ENCODE peak calls at places on chromosomes 13 and 19, in six cellular contexts. One of them, this sample, is unnamed.

GRCh38 chr13:74466015-74466414 is 331.8 kb upstream of the KLF12 start:
- DNase-seq in kidney tubule cell: no peak
- DNase-seq in NCI-H1092: no peak
- DNase-seq in fibroblast of gingiva: no peak
- DNase-seq in SJSA1: no peak
- DNase-seq in left colon: no peak
- DNase-seq in this sample: no peak

GRCh38 chr19:46265217-46265828 is 31.5 kb upstream of the HIF3A start:
- DNase-seq in kidney tubule cell: peak; percentile 89
- DNase-seq in NCI-H1092: peak; percentile 39
- DNase-seq in fibroblast of gingiva: peak; percentile 60
- DNase-seq in SJSA1: peak; percentile 81
- DNase-seq in left colon: peak; percentile 54
- DNase-seq in this sample: peak; percentile 65

GRCh38 chr19:5387472-5387871 is 46.9 kb upstream of the PTPRS start:
- DNase-seq in kidney tubule cell: no peak
- DNase-seq in NCI-H1092: no peak
- DNase-seq in fibroblast of gingiva: no peak
- DNase-seq in SJSA1: no peak
- DNase-seq in left colon: no peak
- DNase-seq in this sample: no peak

GRCh38 chr19:35556846-35557538 is 6.5 kb downstream of the ATP4A start:
- DNase-seq in kidney tubule cell: no peak
- DNase-seq in NCI-H1092: no peak
- DNase-seq in fibroblast of gingiva: no peak
- DNase-seq in SJSA1: no peak
- DNase-seq in left colon: no peak
- DNase-seq in this sample: no peak

GRCh38 chr13:51125495-51126226 is 14.6 kb upstream of the C13orf42 start:
- DNase-seq in kidney tubule cell: peak; percentile 76
- DNase-seq in NCI-H1092: peak; percentile 51
- DNase-seq in fibroblast of gingiva: peak; percentile 45
- DNase-seq in SJSA1: no peak
- DNase-seq in left colon: peak; percentile 46
- DNase-seq in this sample: peak; percentile 29

GRCh38 chr13:71290963-71291937 is 575.8 kb downstream of the DACH1 start:
- DNase-seq in kidney tubule cell: peak; percentile 87
- DNase-seq in NCI-H1092: peak; percentile 20
- DNase-seq in fibroblast of gingiva: peak; percentile 69
- DNase-seq in SJSA1: peak; percentile 46
- DNase-seq in left colon: peak; percentile 33
- DNase-seq in this sample: peak; percentile 14

GRCh38 chr19:19745496-19746285 is 12.8 kb upstream of the ZNF14 start:
- DNase-seq in kidney tubule cell: no peak
- DNase-seq in NCI-H1092: no peak
- DNase-seq in fibroblast of gingiva: no peak
- DNase-seq in SJSA1: no peak
- DNase-seq in left colon: no peak
- DNase-seq in this sample: no peak

GRCh38 chr19:44303976-44304568 is 753 bp downstream of the ZNF235 start:
- DNase-seq in kidney tubule cell: peak; percentile 33
- DNase-seq in NCI-H1092: no peak
- DNase-seq in fibroblast of gingiva: peak; percentile 34
- DNase-seq in SJSA1: no peak
- DNase-seq in left colon: peak; percentile 18
- DNase-seq in this sample: peak; percentile 5

GRCh38 chr13:39417643-39418042 is 185.3 kb downstream of the LHFPL6 start:
- DNase-seq in kidney tubule cell: peak; percentile 73
- DNase-seq in NCI-H1092: no peak
- DNase-seq in fibroblast of gingiva: no peak
- DNase-seq in SJSA1: peak; percentile 73
- DNase-seq in left colon: no peak
- DNase-seq in this sample: no peak

GRCh38 chr19:54691582-54692293 is 29.0 kb downstream of the LILRB4 start:
- DNase-seq in kidney tubule cell: no peak
- DNase-seq in NCI-H1092: no peak
- DNase-seq in fibroblast of gingiva: no peak
- DNase-seq in SJSA1: no peak
- DNase-seq in left colon: no peak
- DNase-seq in this sample: no peak

GRCh38 chr19:41500443-41500842 is 57.5 kb downstream of the ERICH4 start:
- DNase-seq in kidney tubule cell: no peak
- DNase-seq in NCI-H1092: no peak
- DNase-seq in fibroblast of gingiva: no peak
- DNase-seq in SJSA1: no peak
- DNase-seq in left colon: no peak
- DNase-seq in this sample: no peak

GRCh38 chr13:58687130-58687529 is 1055.6 kb downstream of the PCDH17 start:
- DNase-seq in kidney tubule cell: no peak
- DNase-seq in NCI-H1092: no peak
- DNase-seq in fibroblast of gingiva: no peak
- DNase-seq in SJSA1: no peak
- DNase-seq in left colon: no peak
- DNase-seq in this sample: no peak

GRCh38 chr13:84645196-84646071 is 763.2 kb upstream of the SLITRK1 start:
- DNase-seq in kidney tubule cell: peak; percentile 84
- DNase-seq in NCI-H1092: no peak
- DNase-seq in fibroblast of gingiva: peak; percentile 67
- DNase-seq in SJSA1: no peak
- DNase-seq in left colon: no peak
- DNase-seq in this sample: no peak

GRCh38 chr19:41364546-41365391 is 820 bp upstream of the B9D2 start:
- DNase-seq in kidney tubule cell: no peak
- DNase-seq in NCI-H1092: no peak
- DNase-seq in fibroblast of gingiva: no peak
- DNase-seq in SJSA1: no peak
- DNase-seq in left colon: no peak
- DNase-seq in this sample: no peak

GRCh38 chr13:51625555-51626345 is 41.5 kb downstream of the WDFY2 start:
- DNase-seq in kidney tubule cell: peak; percentile 72
- DNase-seq in NCI-H1092: no peak
- DNase-seq in fibroblast of gingiva: peak; percentile 48
- DNase-seq in SJSA1: no peak
- DNase-seq in left colon: no peak
- DNase-seq in this sample: no peak

GRCh38 chr13:99450416-99450815 is 50.9 kb upstream of the TM9SF2 start:
- DNase-seq in kidney tubule cell: no peak
- DNase-seq in NCI-H1092: no peak
- DNase-seq in fibroblast of gingiva: no peak
- DNase-seq in SJSA1: no peak
- DNase-seq in left colon: no peak
- DNase-seq in this sample: no peak

GRCh38 chr13:44302948-44303575 is 70.6 kb upstream of the SERP2 start:
- DNase-seq in kidney tubule cell: no peak
- DNase-seq in NCI-H1092: no peak
- DNase-seq in fibroblast of gingiva: peak; percentile 67
- DNase-seq in SJSA1: no peak
- DNase-seq in left colon: no peak
- DNase-seq in this sample: no peak

GRCh38 chr19:50568321-50569022 is at the start of gene LRRC4B:
- DNase-seq in kidney tubule cell: no peak
- DNase-seq in NCI-H1092: no peak
- DNase-seq in fibroblast of gingiva: no peak
- DNase-seq in SJSA1: no peak
- DNase-seq in left colon: no peak
- DNase-seq in this sample: peak; percentile 7

GRCh38 chr19:7386308-7386707 is 37.6 kb downstream of the ARHGEF18 start:
- DNase-seq in kidney tubule cell: peak; percentile 19
- DNase-seq in NCI-H1092: no peak
- DNase-seq in fibroblast of gingiva: no peak
- DNase-seq in SJSA1: no peak
- DNase-seq in left colon: no peak
- DNase-seq in this sample: peak; percentile 51

GRCh38 chr13:94658926-94659649 is 53.3 kb downstream of the SOX21 start:
- DNase-seq in kidney tubule cell: peak; percentile 13
- DNase-seq in NCI-H1092: no peak
- DNase-seq in fibroblast of gingiva: no peak
- DNase-seq in SJSA1: no peak
- DNase-seq in left colon: no peak
- DNase-seq in this sample: no peak

GRCh38 chr13:35016362-35017148 is 74.5 kb downstream of the NBEA start:
- DNase-seq in kidney tubule cell: no peak
- DNase-seq in NCI-H1092: no peak
- DNase-seq in fibroblast of gingiva: no peak
- DNase-seq in SJSA1: no peak
- DNase-seq in left colon: no peak
- DNase-seq in this sample: no peak

This sample was measured in HuH-7.